ENCODE peak calls at places on chromosomes 13 and 19, in nine cellular contexts. Q is K562; N is mesothelial cell of epicardium; J is choroid plexus epithelial cell; K is body of pancreas; E is Caco-2; X is IMR-90; Z is lower leg skin; F is CD4-positive, alpha-beta T cell. L is an unnamed sample.

GRCh38 chr19:6047256-6047655 is 63.0 kb downstream of the RFX2 start:
- DNase-seq in Q (no peak), N (no peak), J (no peak), K (no peak), E (no peak), X (no peak), Z (peak), F (no peak), L (no peak)

GRCh38 chr13:46894534-46894906 is 2.3 kb downstream of the HTR2A start:
- DNase-seq in Q (no peak), N (no peak), J (no peak), K (no peak), E (no peak), X (no peak), Z (no peak), F (no peak), L (no peak)

GRCh38 chr13:70668983-70669382 is 560.7 kb upstream of the KLHL1 start:
- DNase-seq in Q (no peak), N (no peak), J (peak), K (no peak), E (no peak), X (no peak), Z (no peak), F (no peak), L (no peak)

GRCh38 chr19:44912854-44913253 is 1.6 kb upstream of the APOC1 start:
- DNase-seq in Q (no peak), N (no peak), J (no peak), K (no peak), E (no peak), X (no peak), Z (no peak), F (no peak), L (no peak)

GRCh38 chr19:16070366-16070990 is 5.8 kb upstream of the TPM4 start:
- DNase-seq in Q (peak), N (no peak), J (no peak), K (peak), E (no peak), X (no peak), Z (peak), F (peak), L (peak)

GRCh38 chr13:47218611-47219010 is 321.8 kb upstream of the HTR2A start:
- DNase-seq in Q (no peak), N (no peak), J (no peak), K (no peak), E (no peak), X (no peak), Z (no peak), F (no peak), L (no peak)

GRCh38 chr19:51295382-51296126 is 15.9 kb upstream of the IGLON5 start:
- DNase-seq in Q (no peak), N (no peak), J (no peak), K (no peak), E (no peak), X (no peak), Z (peak), F (no peak), L (no peak)

GRCh38 chr19:15320118-15320517 is 12.2 kb downstream of the BRD4 start:
- DNase-seq in Q (no peak), N (no peak), J (peak), K (no peak), E (no peak), X (peak), Z (no peak), F (no peak), L (no peak)

GRCh38 chr13:21638319-21639282 is 32.3 kb upstream of the FGF9 start:
- DNase-seq in Q (peak), N (no peak), J (peak), K (peak), E (no peak), X (peak), Z (no peak), F (peak), L (peak)

DNA sequence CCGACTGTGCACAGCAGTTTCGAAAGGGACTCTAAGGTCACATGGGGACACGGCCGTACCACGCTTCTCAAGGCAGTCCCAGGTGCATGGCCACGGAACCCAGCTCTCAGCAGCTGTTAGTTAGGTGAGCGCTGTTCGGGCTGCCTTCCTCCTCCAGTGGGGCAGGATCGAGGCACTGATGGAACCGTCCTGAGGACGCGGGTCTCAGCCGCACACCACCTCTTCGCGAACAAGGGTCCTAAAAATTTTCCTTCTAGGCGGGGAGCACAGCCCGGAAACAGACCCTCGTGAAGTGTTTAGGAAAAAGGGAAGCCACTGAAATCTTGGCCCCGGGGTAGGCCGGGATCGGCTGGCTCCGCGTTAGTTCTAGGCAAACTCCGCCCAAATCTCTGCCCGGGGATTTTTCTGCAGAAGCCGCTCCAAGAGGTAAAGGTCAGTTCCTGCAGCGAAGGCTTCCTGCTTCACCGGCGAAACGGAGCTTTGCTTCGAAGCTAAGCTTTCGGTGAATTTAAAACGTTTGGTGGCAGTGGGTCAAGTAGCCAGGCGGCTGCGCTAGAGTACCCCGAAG is 752 bp downstream of the GJB2 start:
- DNase-seq in Q (no peak), N (no peak), J (peak), K (peak), E (no peak), X (no peak), Z (peak), F (no peak), L (peak)
- TF ChIP-seq CTCF in Q (no peak), N (no peak), J (no peak), K (no peak), E (peak), X (no peak), Z (no peak), F (no peak), L (no peak)

GRCh38 chr19:18603255-18603957 is 3.2 kb downstream of the CRLF1 start:
- DNase-seq in Q (peak), N (no peak), J (peak), K (no peak), E (no peak), X (no peak), Z (peak), F (no peak), L (no peak)
- TF ChIP-seq CTCF in Q (peak), N (no peak), J (peak), K (peak), E (peak), X (no peak), Z (no peak), F (no peak), L (no peak)

GRCh38 chr19:43720936-43721335 is 5.1 kb downstream of the IRGC start:
- DNase-seq in Q (no peak), N (no peak), J (no peak), K (no peak), E (no peak), X (no peak), Z (no peak), F (no peak), L (no peak)
- TF ChIP-seq CTCF in Q (no peak), N (no peak), J (no peak), K (no peak), E (no peak), X (no peak), Z (no peak), F (no peak), L (no peak)

GRCh38 chr13:45707701-45708100 is 5.6 kb downstream of the CBY2 start:
- DNase-seq in Q (no peak), N (no peak), J (no peak), K (no peak), E (no peak), X (no peak), Z (no peak), F (no peak), L (no peak)

GRCh38 chr13:45702869-45703391 is 810 bp downstream of the CBY2 start:
- DNase-seq in Q (no peak), N (no peak), J (no peak), K (no peak), E (no peak), X (no peak), Z (peak), F (no peak), L (no peak)

GRCh38 chr13:45704211-45704739 is 2.2 kb downstream of the CBY2 start:
- DNase-seq in Q (no peak), N (no peak), J (no peak), K (no peak), E (no peak), X (no peak), Z (peak), F (no peak), L (no peak)

GRCh38 chr13:45705936-45706335 is 3.8 kb downstream of the CBY2 start:
- DNase-seq in Q (no peak), N (no peak), J (no peak), K (no peak), E (no peak), X (no peak), Z (no peak), F (no peak), L (peak)

DNA sequence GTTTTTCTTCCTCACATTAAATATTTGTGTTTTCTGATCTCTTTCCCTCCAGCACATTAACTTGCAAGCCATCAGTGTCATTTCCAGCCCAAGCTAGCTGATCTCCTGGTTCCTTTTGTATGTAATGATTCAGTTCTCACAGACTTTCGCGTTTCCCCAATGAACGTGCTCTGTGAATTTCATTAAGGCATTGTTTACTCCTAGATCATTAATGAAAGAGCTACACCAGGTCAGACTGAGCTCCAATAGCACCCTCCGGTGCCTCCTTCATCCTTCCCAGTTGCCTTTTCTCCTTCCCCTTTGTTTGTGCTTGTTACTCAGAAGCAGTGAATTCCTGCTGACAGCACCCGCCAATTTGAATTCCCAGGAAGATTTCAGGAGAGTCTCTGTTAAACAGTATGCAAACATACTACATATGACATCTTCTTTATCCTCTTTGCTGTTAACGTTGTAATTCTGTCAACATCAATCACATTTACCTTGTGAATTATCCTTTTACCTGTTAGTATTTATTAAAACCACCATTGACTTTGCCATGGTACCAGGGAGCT is 3.1 kb downstream of the CBY2 start:
- DNase-seq in Q (no peak), N (no peak), J (no peak), K (no peak), E (no peak), X (no peak), Z (no peak), F (no peak), L (no peak)
- TF ChIP-seq CTCF in Q (no peak), N (no peak), J (no peak), K (no peak), E (no peak), X (no peak), Z (no peak), F (no peak), L (no peak)

GRCh38 chr13:99197257-99197651 is 3.4 kb upstream of the UBAC2 start:
- DNase-seq in Q (no peak), N (no peak), J (no peak), K (no peak), E (no peak), X (no peak), Z (peak), F (no peak), L (no peak)

GRCh38 chr13:99203601-99204579 is 3.2 kb downstream of the UBAC2 start:
- DNase-seq in Q (no peak), N (no peak), J (no peak), K (no peak), E (no peak), X (no peak), Z (no peak), F (no peak), L (no peak)

GRCh38 chr13:99198630-99199029 is 2.0 kb upstream of the UBAC2 start:
- DNase-seq in Q (no peak), N (no peak), J (no peak), K (no peak), E (no peak), X (no peak), Z (no peak), F (no peak), L (no peak)

GRCh38 chr13:99199541-99200432 is 867 bp upstream of the UBAC2 start:
- DNase-seq in Q (peak), N (no peak), J (peak), K (no peak), E (no peak), X (no peak), Z (peak), F (no peak), L (peak)

DNA sequence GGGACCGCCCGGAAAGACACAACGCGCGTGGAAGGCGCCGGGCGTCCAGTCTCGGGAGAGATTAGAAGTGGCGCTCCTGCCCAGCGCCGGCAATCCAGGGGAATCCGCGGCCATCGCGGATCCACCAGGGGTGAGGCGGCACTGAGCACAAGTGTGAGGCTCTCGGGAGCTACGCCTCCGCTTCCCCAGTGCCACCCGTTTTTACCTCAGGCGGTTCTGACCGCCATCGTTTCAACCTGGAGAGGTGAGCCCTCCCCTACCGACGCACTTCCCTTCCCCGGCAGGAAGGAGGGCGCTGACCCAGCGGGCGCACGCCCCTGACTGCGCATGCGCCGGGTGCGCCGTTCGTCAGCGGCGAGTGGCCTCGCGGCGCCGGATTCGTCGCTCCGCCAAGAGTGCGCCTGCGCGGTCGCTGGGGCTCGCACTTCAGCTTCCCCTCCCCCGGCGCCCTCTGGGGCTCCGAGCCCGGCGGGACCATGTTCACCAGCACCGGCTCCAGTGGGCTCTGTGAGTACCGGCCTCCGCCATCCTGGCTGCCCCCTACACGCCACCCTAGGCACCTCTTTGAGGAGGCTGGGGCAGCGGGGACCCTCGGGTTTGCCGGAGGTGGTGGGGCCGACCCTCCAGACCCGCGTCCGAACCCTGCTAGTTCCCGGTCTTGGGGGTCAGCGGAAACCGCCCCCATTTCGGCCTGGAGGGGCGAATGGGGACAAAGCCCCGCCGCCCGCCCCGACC is at the start of gene UBAC2:
- DNase-seq in Q (peak), N (peak), J (peak), K (peak), E (peak), X (peak), Z (peak), F (peak), L (peak)
- TF ChIP-seq CTCF in Q (no peak), N (no peak), J (peak), K (peak), E (peak), X (no peak), Z (no peak), F (no peak), L (peak)

GRCh38 chr13:23876265-23876664 is 12.9 kb downstream of the MIPEP start:
- DNase-seq in Q (no peak), N (no peak), J (peak), K (peak), E (no peak), X (peak), Z (no peak), F (no peak), L (no peak)
- TF ChIP-seq CTCF in Q (peak), N (no peak), J (peak), K (peak), E (peak), X (peak), Z (no peak), F (no peak), L (peak)